ENCODE peak calls at places on chromosomes 12 and 14, in six cellular contexts. One of them, this sample, is unnamed.

GRCh38 chr14:64720190-64720589 is 16.0 kb downstream of the PLEKHG3 start:
- DNase-seq in fibroblast of pulmonary artery: no peak
- DNase-seq in MM.1S: no peak
- DNase-seq in body of pancreas: peak; percentile 82
- DNase-seq in A673: no peak
- DNase-seq in cardiac muscle cell: no peak
- DNase-seq in this sample: peak; percentile 77

GRCh38 chr12:6792522-6793201 is 3.3 kb downstream of the CD4 start:
- DNase-seq in A673: no peak
- DNase-seq in cardiac muscle cell: peak; percentile 32
- DNase-seq in fibroblast of pulmonary artery: peak; percentile 13
- DNase-seq in body of pancreas: no peak
- DNase-seq in MM.1S: no peak
- DNase-seq in this sample: peak; percentile 9

GRCh38 chr12:23049180-23049579 is 424.2 kb downstream of the ETNK1 start:
- DNase-seq in fibroblast of pulmonary artery: peak; percentile 2
- DNase-seq in MM.1S: peak; percentile 15
- DNase-seq in cardiac muscle cell: no peak
- DNase-seq in A673: no peak
- DNase-seq in body of pancreas: no peak
- DNase-seq in this sample: peak; percentile 15

GRCh38 chr12:122942609-122943008 is 23.7 kb downstream of the ABCB9 start:
- DNase-seq in MM.1S: no peak
- DNase-seq in A673: no peak
- DNase-seq in fibroblast of pulmonary artery: no peak
- DNase-seq in body of pancreas: no peak
- DNase-seq in cardiac muscle cell: no peak
- DNase-seq in this sample: peak; percentile 30

GRCh38 chr12:67434653-67435375 is 165.7 kb downstream of the CAND1 start:
- DNase-seq in cardiac muscle cell: no peak
- DNase-seq in A673: no peak
- DNase-seq in MM.1S: no peak
- DNase-seq in fibroblast of pulmonary artery: peak; percentile 90
- DNase-seq in body of pancreas: no peak
- DNase-seq in this sample: peak; percentile 96

GRCh38 chr14:96225745-96226151 is 21.1 kb downstream of the BDKRB2 start:
- DNase-seq in MM.1S: no peak
- DNase-seq in cardiac muscle cell: peak; percentile 55
- DNase-seq in body of pancreas: no peak
- DNase-seq in fibroblast of pulmonary artery: no peak
- DNase-seq in A673: no peak
- DNase-seq in this sample: no peak

GRCh38 chr12:132083731-132084641 is 60.1 kb downstream of the DDX51 start:
- DNase-seq in cardiac muscle cell: peak; percentile 94
- DNase-seq in MM.1S: peak; percentile 79
- DNase-seq in fibroblast of pulmonary artery: peak; percentile 89
- DNase-seq in body of pancreas: peak; percentile 94
- DNase-seq in A673: peak; percentile 96
- DNase-seq in this sample: peak; percentile 90

GRCh38 chr14:41606249-41607118 is at the start of gene LRFN5:
- DNase-seq in A673: peak; percentile 82
- DNase-seq in MM.1S: peak; percentile 14
- DNase-seq in body of pancreas: no peak
- DNase-seq in fibroblast of pulmonary artery: peak; percentile 59
- DNase-seq in cardiac muscle cell: peak; percentile 69
- DNase-seq in this sample: peak; percentile 54

GRCh38 chr14:91927800-91928199 is 19.7 kb downstream of the FBLN5 start:
- DNase-seq in body of pancreas: no peak
- DNase-seq in cardiac muscle cell: no peak
- DNase-seq in fibroblast of pulmonary artery: no peak
- DNase-seq in A673: no peak
- DNase-seq in MM.1S: no peak
- DNase-seq in this sample: no peak

GRCh38 chr14:105070760-105071137 is 5.5 kb upstream of the GPR132 start:
- DNase-seq in A673: no peak
- DNase-seq in cardiac muscle cell: no peak
- DNase-seq in body of pancreas: no peak
- DNase-seq in MM.1S: no peak
- DNase-seq in fibroblast of pulmonary artery: no peak
- DNase-seq in this sample: no peak

GRCh38 chr12:59425798-59426197 is 170.0 kb upstream of the SLC16A7 start:
- DNase-seq in fibroblast of pulmonary artery: no peak
- DNase-seq in A673: peak; percentile 15
- DNase-seq in cardiac muscle cell: no peak
- DNase-seq in MM.1S: no peak
- DNase-seq in body of pancreas: no peak
- DNase-seq in this sample: no peak

GRCh38 chr14:23009939-23010718 is at the start of gene C14orf93:
- DNase-seq in MM.1S: peak; percentile 68
- DNase-seq in fibroblast of pulmonary artery: peak; percentile 59
- DNase-seq in cardiac muscle cell: peak; percentile 67
- DNase-seq in A673: peak; percentile 87
- DNase-seq in body of pancreas: peak; percentile 85
- DNase-seq in this sample: peak; percentile 57

GRCh38 chr14:99590746-99591555 is 13.1 kb downstream of the CCDC85C start:
- DNase-seq in A673: no peak
- DNase-seq in cardiac muscle cell: no peak
- DNase-seq in body of pancreas: no peak
- DNase-seq in fibroblast of pulmonary artery: peak; percentile 37
- DNase-seq in MM.1S: no peak
- DNase-seq in this sample: peak; percentile 58

GRCh38 chr14:85288041-85288440 is 241.9 kb upstream of the FLRT2 start:
- DNase-seq in body of pancreas: no peak
- DNase-seq in fibroblast of pulmonary artery: no peak
- DNase-seq in A673: no peak
- DNase-seq in cardiac muscle cell: no peak
- DNase-seq in MM.1S: no peak
- DNase-seq in this sample: no peak

GRCh38 chr12:85065816-85066482 is 29.8 kb downstream of the LRRIQ1 start:
- DNase-seq in body of pancreas: no peak
- DNase-seq in fibroblast of pulmonary artery: no peak
- DNase-seq in MM.1S: no peak
- DNase-seq in A673: no peak
- DNase-seq in cardiac muscle cell: no peak
- DNase-seq in this sample: no peak

GRCh38 chr14:75283884-75284563 is 5.4 kb downstream of the FOS start:
- DNase-seq in A673: no peak
- DNase-seq in fibroblast of pulmonary artery: peak; percentile 86
- DNase-seq in body of pancreas: peak; percentile 83
- DNase-seq in cardiac muscle cell: no peak
- DNase-seq in MM.1S: no peak
- DNase-seq in this sample: no peak

GRCh38 chr12:254912-255311 is 7.7 kb downstream of the SLC6A13 start:
- DNase-seq in A673: no peak
- DNase-seq in fibroblast of pulmonary artery: no peak
- DNase-seq in cardiac muscle cell: no peak
- DNase-seq in body of pancreas: no peak
- DNase-seq in MM.1S: no peak
- DNase-seq in this sample: no peak

GRCh38 chr12:12784911-12785814 is at the start of gene APOLD1:
- DNase-seq in MM.1S: no peak
- DNase-seq in body of pancreas: peak; percentile 17
- DNase-seq in cardiac muscle cell: no peak
- DNase-seq in A673: peak; percentile 86
- DNase-seq in fibroblast of pulmonary artery: peak; percentile 34
- DNase-seq in this sample: peak; percentile 93

GRCh38 chr12:100963381-100963780 is 168.8 kb downstream of the ANO4 start:
- DNase-seq in body of pancreas: no peak
- DNase-seq in cardiac muscle cell: no peak
- DNase-seq in fibroblast of pulmonary artery: no peak
- DNase-seq in A673: no peak
- DNase-seq in MM.1S: no peak
- DNase-seq in this sample: no peak

GRCh38 chr12:43957732-43958131 is 121.9 kb downstream of the TMEM117 start:
- DNase-seq in body of pancreas: no peak
- DNase-seq in fibroblast of pulmonary artery: peak; percentile 75
- DNase-seq in MM.1S: peak; percentile 64
- DNase-seq in cardiac muscle cell: peak; percentile 35
- DNase-seq in A673: peak; percentile 93
- DNase-seq in this sample: peak; percentile 51

GRCh38 chr12:109728921-109729836 is 15.6 kb downstream of the FAM222A start:
- DNase-seq in cardiac muscle cell: no peak
- DNase-seq in A673: no peak
- DNase-seq in fibroblast of pulmonary artery: no peak
- DNase-seq in MM.1S: no peak
- DNase-seq in body of pancreas: peak; percentile 6
- DNase-seq in this sample: no peak

GRCh38 chr12:100267603-100268281 is 765 bp downstream of the SCYL2 start:
- DNase-seq in MM.1S: peak; percentile 16
- DNase-seq in cardiac muscle cell: no peak
- DNase-seq in fibroblast of pulmonary artery: peak; percentile 43
- DNase-seq in body of pancreas: no peak
- DNase-seq in A673: peak; percentile 17
- DNase-seq in this sample: peak; percentile 43

GRCh38 chr14:33435911-33436310 is 497.2 kb downstream of the NPAS3 start:
- DNase-seq in cardiac muscle cell: no peak
- DNase-seq in body of pancreas: no peak
- DNase-seq in A673: no peak
- DNase-seq in MM.1S: no peak
- DNase-seq in fibroblast of pulmonary artery: peak; percentile 84
- DNase-seq in this sample: peak; percentile 89

GRCh38 chr14:93011650-93012317 is 88.8 kb downstream of the CHGA start:
- DNase-seq in MM.1S: no peak
- DNase-seq in fibroblast of pulmonary artery: no peak
- DNase-seq in cardiac muscle cell: no peak
- DNase-seq in A673: no peak
- DNase-seq in body of pancreas: no peak
- DNase-seq in this sample: no peak
- TF ChIP-seq CTCF in MM.1S: no peak
- TF ChIP-seq CTCF in fibroblast of pulmonary artery: no peak
- TF ChIP-seq CTCF in cardiac muscle cell: no peak
- TF ChIP-seq CTCF in A673: no peak
- TF ChIP-seq CTCF in body of pancreas: no peak
- TF ChIP-seq CTCF in this sample: no peak

GRCh38 chr14:53110103-53110502 is 43.0 kb downstream of the DDHD1 start:
- DNase-seq in cardiac muscle cell: no peak
- DNase-seq in fibroblast of pulmonary artery: no peak
- DNase-seq in A673: no peak
- DNase-seq in MM.1S: no peak
- DNase-seq in body of pancreas: no peak
- DNase-seq in this sample: no peak

GRCh38 chr14:53109028-53109687 is 44.0 kb downstream of the DDHD1 start:
- DNase-seq in A673: peak; percentile 46
- DNase-seq in cardiac muscle cell: no peak
- DNase-seq in fibroblast of pulmonary artery: no peak
- DNase-seq in MM.1S: peak; percentile 75
- DNase-seq in body of pancreas: no peak
- DNase-seq in this sample: no peak

GRCh38 chr14:53106768-53107167 is 46.4 kb downstream of the DDHD1 start:
- DNase-seq in fibroblast of pulmonary artery: no peak
- DNase-seq in cardiac muscle cell: no peak
- DNase-seq in body of pancreas: no peak
- DNase-seq in A673: no peak
- DNase-seq in MM.1S: no peak
- DNase-seq in this sample: no peak

GRCh38 chr14:53109688-53110041 is 43.5 kb downstream of the DDHD1 start:
- DNase-seq in body of pancreas: no peak
- DNase-seq in MM.1S: no peak
- DNase-seq in cardiac muscle cell: no peak
- DNase-seq in fibroblast of pulmonary artery: no peak
- DNase-seq in A673: no peak
- DNase-seq in this sample: no peak

DNA sequence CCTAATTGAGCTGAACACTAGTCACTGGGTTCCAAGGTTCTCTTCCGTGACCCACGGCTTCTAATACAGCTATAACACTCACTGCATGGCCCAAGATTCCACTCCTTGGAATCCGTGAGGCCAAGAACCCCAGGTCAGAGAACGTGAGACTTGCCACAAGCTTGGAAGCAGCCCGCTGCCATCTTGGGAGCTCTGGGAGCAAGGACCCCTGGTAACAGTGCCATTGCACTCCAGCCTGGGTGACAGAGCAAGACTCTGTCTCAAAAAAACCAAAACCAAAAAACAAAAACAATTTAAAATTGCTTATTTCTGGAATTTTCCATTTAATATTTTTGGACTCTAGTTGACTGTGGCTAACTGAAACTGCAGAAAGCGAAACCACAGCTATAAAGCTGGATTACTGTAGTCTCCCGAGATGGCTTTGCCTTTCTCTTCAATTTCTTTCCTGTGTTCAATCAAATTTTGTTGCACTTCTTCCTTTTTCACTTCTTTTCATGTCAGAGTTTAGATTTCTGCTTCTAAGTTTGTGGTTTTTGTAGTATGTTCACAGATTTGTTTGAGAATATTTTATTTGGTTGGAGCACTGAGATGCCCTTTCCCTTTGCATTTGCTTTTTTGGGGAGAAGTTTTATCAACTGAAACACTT is 44.7 kb downstream of the DDHD1 start:
- DNase-seq in body of pancreas: no peak
- DNase-seq in cardiac muscle cell: no peak
- DNase-seq in fibroblast of pulmonary artery: no peak
- DNase-seq in A673: no peak
- DNase-seq in MM.1S: no peak
- DNase-seq in this sample: no peak
- H3K4me3 ChIP-seq in body of pancreas: no peak overlapping the region
- H3K4me3 ChIP-seq in cardiac muscle cell: no peak overlapping the region
- H3K4me3 ChIP-seq in fibroblast of pulmonary artery: no peak overlapping the region
- H3K4me3 ChIP-seq in A673: peak overlapping the region; percentile 32
- H3K4me3 ChIP-seq in MM.1S: peak overlapping the region; percentile 60
- H3K4me3 ChIP-seq in this sample: no peak overlapping the region

DNA sequence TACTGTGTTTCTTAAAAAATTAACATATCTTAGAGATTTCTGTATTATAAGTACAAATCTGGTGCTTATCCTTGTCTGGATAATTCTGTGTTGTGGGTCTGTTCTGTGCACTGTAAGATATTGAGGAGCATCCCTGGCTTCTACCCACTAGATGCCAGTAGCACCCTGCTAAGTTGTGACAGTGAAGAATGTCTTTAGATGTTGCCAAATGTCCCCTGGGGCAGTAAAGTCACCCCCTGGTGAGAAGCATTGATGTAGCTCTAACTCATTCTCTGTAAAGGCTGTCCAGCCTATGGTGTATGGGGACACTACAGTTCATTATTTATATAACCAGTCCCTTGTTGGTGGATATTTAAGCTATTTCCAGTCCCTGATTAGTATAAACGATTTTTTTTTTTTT is 31.4 kb downstream of the MAP1LC3B2 start:
- DNase-seq in body of pancreas: no peak
- DNase-seq in cardiac muscle cell: no peak
- DNase-seq in fibroblast of pulmonary artery: no peak
- DNase-seq in A673: peak; percentile 72
- DNase-seq in MM.1S: no peak
- DNase-seq in this sample: no peak
- TF ChIP-seq CTCF in body of pancreas: no peak
- TF ChIP-seq CTCF in cardiac muscle cell: no peak
- TF ChIP-seq CTCF in fibroblast of pulmonary artery: no peak
- TF ChIP-seq CTCF in A673: peak; percentile 19
- TF ChIP-seq CTCF in MM.1S: no peak
- TF ChIP-seq CTCF in this sample: no peak

GRCh38 chr14:67357583-67358354 is 1.8 kb downstream of the ATP6V1D start:
- DNase-seq in A673: no peak
- DNase-seq in cardiac muscle cell: no peak
- DNase-seq in MM.1S: no peak
- DNase-seq in fibroblast of pulmonary artery: no peak
- DNase-seq in body of pancreas: no peak
- DNase-seq in this sample: no peak

DNA sequence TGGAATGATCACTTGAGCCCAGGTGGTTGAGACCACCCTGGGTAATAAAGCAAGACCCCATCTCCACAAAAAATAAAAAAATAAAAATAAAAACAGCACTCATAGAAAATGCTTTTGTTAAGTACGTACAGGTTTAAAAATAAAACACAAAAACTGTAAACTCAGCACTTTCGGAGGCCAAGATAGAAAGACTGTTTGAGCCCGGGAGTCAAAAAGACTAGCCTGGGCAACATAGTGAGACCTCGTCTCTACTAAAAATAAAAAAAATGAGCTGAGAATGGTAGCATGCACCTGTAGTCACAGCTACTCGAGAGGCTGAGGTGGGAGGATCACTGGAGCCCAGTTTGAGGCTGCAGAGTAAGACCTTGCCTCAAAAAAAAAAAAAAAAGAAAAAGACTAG is 7.5 kb downstream of the ATP6V1D start:
- DNase-seq in cardiac muscle cell: no peak
- DNase-seq in A673: no peak
- DNase-seq in fibroblast of pulmonary artery: no peak
- DNase-seq in body of pancreas: no peak
- DNase-seq in MM.1S: peak; percentile 74
- DNase-seq in this sample: no peak
- H3K4me3 ChIP-seq in cardiac muscle cell: no peak overlapping the region
- H3K4me3 ChIP-seq in A673: no peak overlapping the region
- H3K4me3 ChIP-seq in fibroblast of pulmonary artery: no peak overlapping the region
- H3K4me3 ChIP-seq in body of pancreas: no peak overlapping the region
- H3K4me3 ChIP-seq in MM.1S: no peak overlapping the region
- H3K4me3 ChIP-seq in this sample: no peak overlapping the region

This sample was measured in astrocyte of the spinal cord.